ENCODE peak calls at places on chromosome 21, in six cellular contexts. S, C, O, A, L and W are unnamed samples.

GRCh38 chr21:45575304-45575992 is 33.2 kb upstream of the SLC19A1 start:
- DNase-seq in S (no peak), C (no peak), O (no peak), A (peak; percentile 34), L (no peak), W (peak; percentile 12)

GRCh38 chr21:22925032-22925431 is 1926.8 kb downstream of the NCAM2 start:
- DNase-seq in S (no peak), C (no peak), O (no peak), A (no peak), L (no peak), W (no peak)

GRCh38 chr21:25688284-25689035 is 46.2 kb downstream of the ATP5PF start:
- DNase-seq in S (no peak), C (no peak), O (no peak), A (no peak), L (no peak), W (no peak)

GRCh38 chr21:28636988-28637691 is 355.5 kb downstream of the LTN1 start:
- DNase-seq in S (no peak), C (peak; percentile 94), O (peak; percentile 26), A (no peak), L (no peak), W (no peak)

GRCh38 chr21:38980416-38981319 is 174.9 kb downstream of the ETS2 start:
- DNase-seq in S (no peak), C (no peak), O (no peak), A (no peak), L (no peak), W (no peak)

GRCh38 chr21:25862596-25862995 is 127.8 kb downstream of the GABPA start:
- DNase-seq in S (no peak), C (peak; percentile 39), O (peak; percentile 38), A (no peak), L (no peak), W (peak; percentile 17)

GRCh38 chr21:38277501-38278111 is 20.8 kb downstream of the KCNJ15 start:
- DNase-seq in S (no peak), C (peak; percentile 100), O (peak; percentile 96), A (no peak), L (no peak), W (no peak)

GRCh38 chr21:45557611-45558043 is 15.4 kb upstream of the SLC19A1 start:
- DNase-seq in S (no peak), C (no peak), O (no peak), A (no peak), L (no peak), W (no peak)

GRCh38 chr21:46003575-46004007 is 22.0 kb downstream of the COL6A1 start:
- DNase-seq in S (peak; percentile 39), C (no peak), O (no peak), A (no peak), L (no peak), W (no peak)

GRCh38 chr21:28447453-28447852 is 545.2 kb downstream of the LTN1 start:
- DNase-seq in S (no peak), C (peak; percentile 68), O (no peak), A (no peak), L (no peak), W (no peak)

DNA sequence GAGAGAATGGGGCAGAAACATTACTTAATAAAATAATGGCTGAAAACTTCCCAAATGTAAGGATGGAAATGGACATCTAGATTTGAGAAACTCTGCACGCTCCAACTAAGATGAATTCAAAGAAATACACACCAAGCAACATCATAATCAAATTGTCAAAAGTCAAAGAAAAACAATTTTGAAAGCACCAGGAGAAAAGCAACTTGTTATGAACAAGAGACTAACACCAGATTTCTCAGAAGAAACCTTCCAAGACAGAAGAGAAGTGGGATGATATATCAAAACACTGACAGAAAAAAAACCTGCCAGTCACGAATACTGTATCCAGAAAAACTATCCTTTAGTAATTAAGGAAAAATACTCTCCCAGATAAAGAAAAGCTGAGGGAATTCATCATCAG is 208.6 kb upstream of the SAMSN1 start:
- DNase-seq in S (no peak), C (no peak), O (no peak), A (no peak), L (no peak), W (no peak)
- TF ChIP-seq USF2 in S (no peak), C (no peak), O (no peak), A (no peak), L (no peak), W (no peak)

GRCh38 chr21:34935452-34935851 is 113.7 kb downstream of the RUNX1 start:
- DNase-seq in S (no peak), C (no peak), O (no peak), A (no peak), L (no peak), W (no peak)
- TF ChIP-seq USF2 in S (no peak), C (no peak), O (no peak), A (no peak), L (no peak), W (no peak)

GRCh38 chr21:44483288-44484237 is 28.3 kb downstream of the LRRC3 start:
- DNase-seq in S (no peak), C (peak; percentile 6), O (no peak), A (no peak), L (no peak), W (no peak)
- TF ChIP-seq USF2 in S (no peak), C (no peak), O (no peak), A (no peak), L (no peak), W (no peak)

DNA sequence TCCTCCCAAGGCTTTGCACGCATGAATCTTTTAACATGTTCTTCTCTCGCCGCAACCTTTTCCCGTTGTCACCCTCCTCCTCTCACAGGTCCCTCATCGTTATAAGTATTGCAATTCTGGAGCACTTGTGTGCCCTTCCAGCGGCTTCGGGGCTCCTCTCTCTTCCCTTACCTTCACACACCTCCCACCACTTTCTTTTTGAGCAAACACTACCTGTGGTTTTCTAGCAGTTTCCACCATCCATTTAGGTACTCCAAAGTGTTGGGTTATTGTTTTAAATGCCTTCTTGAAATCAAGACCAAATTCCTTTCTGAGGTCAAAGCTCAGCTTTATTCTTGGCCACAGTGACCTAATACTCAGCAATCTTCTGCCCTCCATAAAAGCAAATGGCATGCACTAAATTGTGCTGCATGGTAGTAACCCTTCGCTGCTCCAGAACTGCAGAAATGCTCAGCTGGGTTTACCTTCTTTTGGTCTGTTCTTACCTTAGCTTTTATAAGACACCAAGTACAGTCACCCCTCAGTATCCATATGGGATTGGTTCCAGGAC is 472.4 kb downstream of the SETD4 start:
- DNase-seq in S (no peak), C (no peak), O (no peak), A (no peak), L (no peak), W (no peak)
- TF ChIP-seq USF2 in S (no peak), C (no peak), O (no peak), A (no peak), L (no peak), W (no peak)

DNA sequence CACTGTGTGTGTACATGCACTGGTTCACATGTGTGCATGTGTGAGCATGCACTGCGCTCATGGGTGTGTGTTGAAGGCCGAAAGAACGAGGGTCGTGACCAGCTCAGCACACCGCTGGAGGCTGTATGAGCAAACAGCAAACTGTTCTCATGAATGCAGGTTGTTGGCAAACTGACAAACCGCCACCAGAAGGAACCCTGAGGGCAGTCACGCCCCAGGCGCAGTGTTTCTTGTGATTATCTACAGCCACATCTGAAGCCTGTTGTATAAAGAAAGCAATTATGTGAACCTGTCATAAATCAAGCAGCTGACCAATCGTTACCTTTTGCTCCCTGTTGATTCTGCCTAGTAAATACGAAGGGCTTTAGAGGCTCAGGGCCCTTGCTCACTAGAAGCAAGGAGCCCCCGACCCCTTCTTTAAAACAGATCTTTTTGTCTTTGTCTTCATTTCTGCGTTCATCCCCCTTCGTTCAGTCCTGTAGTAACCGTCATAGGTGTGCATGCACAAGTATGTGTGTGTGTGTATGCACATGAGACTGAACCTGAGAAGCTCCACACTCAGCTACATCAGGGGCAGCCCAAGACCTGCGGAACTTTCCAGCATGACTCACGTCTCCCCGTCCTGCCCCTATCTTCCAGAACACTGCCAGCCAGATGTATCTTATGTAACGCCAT is 16.8 kb upstream of the RIPK4 start:
- DNase-seq in S (no peak), C (no peak), O (peak; percentile 68), A (no peak), L (no peak), W (no peak)
- TF ChIP-seq USF2 in S (no peak), C (no peak), O (no peak), A (no peak), L (no peak), W (no peak)

GRCh38 chr21:30257773-30258172 is 25.0 kb downstream of the KRTAP24-1 start:
- DNase-seq in S (peak; percentile 48), C (no peak), O (peak; percentile 12), A (peak; percentile 10), L (no peak), W (peak; percentile 27)
- TF ChIP-seq USF2 in S (no peak), C (no peak), O (no peak), A (no peak), L (no peak), W (no peak)

GRCh38 chr21:35197191-35197590 is 148.1 kb upstream of the RUNX1 start:
- DNase-seq in S (no peak), C (peak; percentile 64), O (no peak), A (no peak), L (no peak), W (no peak)

GRCh38 chr21:35198982-35199732 is 150.1 kb upstream of the RUNX1 start:
- DNase-seq in S (no peak), C (no peak), O (no peak), A (no peak), L (no peak), W (no peak)

GRCh38 chr21:35199733-35200015 is 150.6 kb upstream of the RUNX1 start:
- DNase-seq in S (no peak), C (no peak), O (no peak), A (no peak), L (no peak), W (no peak)

GRCh38 chr21:35196128-35196527 is 147.0 kb upstream of the RUNX1 start:
- DNase-seq in S (no peak), C (no peak), O (no peak), A (no peak), L (no peak), W (no peak)

GRCh38 chr21:35198004-35198403 is 148.9 kb upstream of the RUNX1 start:
- DNase-seq in S (no peak), C (peak; percentile 96), O (peak; percentile 63), A (no peak), L (no peak), W (no peak)
- TF ChIP-seq USF2 in S (no peak), C (no peak), O (no peak), A (no peak), L (no peak), W (no peak)